ENCODE peak calls at places on chromosome 19, in six cellular contexts. Z is OCI-LY7; O is Peyer's patch; H is HAP-1; U is left lung; B is CD8-positive, alpha-beta T cell. V is an unnamed sample. For H3K4me1, the result is how much of the 10 kb centered on the place peaks cover.

GRCh38 chr19:15897738-15898276 is at the start of gene CYP4F2:
- DNase-seq in Z (no peak), O (peak), H (no peak), U (no peak), B (no peak), V (no peak)

GRCh38 chr19:45569619-45570421 is 14.8 kb downstream of the OPA3 start:
- DNase-seq in Z (peak), O (peak), H (peak), U (peak), B (peak), V (peak)

GRCh38 chr19:33275559-33275932 is 26.8 kb downstream of the CEBPA start:
- DNase-seq in Z (no peak), O (no peak), H (no peak), U (peak), B (no peak), V (no peak)

GRCh38 chr19:18494267-18494607 is 27.6 kb downstream of the ELL start:
- DNase-seq in Z (no peak), O (no peak), H (no peak), U (no peak), B (no peak), V (peak)

GRCh38 chr19:46898731-46899130 is 37.9 kb downstream of the ARHGAP35 start:
- DNase-seq in Z (no peak), O (no peak), H (no peak), U (no peak), B (no peak), V (no peak)

GRCh38 chr19:29268103-29268502 is 55.2 kb upstream of the UQCRFS1 start:
- DNase-seq in Z (no peak), O (no peak), H (no peak), U (no peak), B (no peak), V (no peak)

GRCh38 chr19:29851769-29852521 is 40.2 kb downstream of the CCNE1 start:
- DNase-seq in Z (no peak), O (no peak), H (no peak), U (no peak), B (no peak), V (no peak)

GRCh38 chr19:540867-541637 is 2.8 kb upstream of the GZMM start:
- DNase-seq in Z (no peak), O (no peak), H (no peak), U (no peak), B (no peak), V (peak)

GRCh38 chr19:9860407-9860806 is 25.3 kb downstream of the PIN1 start:
- DNase-seq in Z (no peak), O (no peak), H (no peak), U (no peak), B (no peak), V (no peak)

GRCh38 chr19:46610851-46611770 is 10.0 kb downstream of the CALM3 start:
- DNase-seq in Z (peak), O (peak), H (no peak), U (no peak), B (no peak), V (no peak)

GRCh38 chr19:42472402-42473147 is 29.8 kb upstream of the CXCL17 start:
- DNase-seq in Z (no peak), O (no peak), H (no peak), U (no peak), B (no peak), V (no peak)

GRCh38 chr19:10896851-10897526 is 25.6 kb downstream of the CARM1 start:
- DNase-seq in Z (peak), O (no peak), H (no peak), U (no peak), B (no peak), V (no peak)

GRCh38 chr19:58361900-58362271 is 665 bp downstream of the ZNF497 start:
- DNase-seq in Z (no peak), O (peak), H (peak), U (peak), B (peak), V (peak)

GRCh38 chr19:39603825-39604224 is 1.5 kb downstream of the LGALS13 start:
- DNase-seq in Z (no peak), O (no peak), H (no peak), U (no peak), B (no peak), V (no peak)

GRCh38 chr19:1481224-1481892 is 2.3 kb upstream of the C19orf25 start:
- DNase-seq in Z (no peak), O (no peak), H (no peak), U (peak), B (no peak), V (no peak)

GRCh38 chr19:49301866-49302252 is 23.1 kb downstream of the SLC6A16 start:
- DNase-seq in Z (no peak), O (no peak), H (no peak), U (no peak), B (no peak), V (no peak)

GRCh38 chr19:30092721-30093569 is 150.9 kb downstream of the URI1 start:
- DNase-seq in Z (no peak), O (no peak), H (peak), U (no peak), B (no peak), V (no peak)

GRCh38 chr19:48393559-48394330 is at the start of gene GRIN2D:
- DNase-seq in Z (peak), O (no peak), H (peak), U (peak), B (peak), V (peak)

GRCh38 chr19:52138614-52139290 is 986 bp downstream of the ZNF616 start:
- DNase-seq in Z (no peak), O (no peak), H (peak), U (peak), B (no peak), V (no peak)

GRCh38 chr19:43872547-43873336 is 45.6 kb downstream of the ZNF283 start:
- DNase-seq in Z (no peak), O (no peak), H (no peak), U (no peak), B (no peak), V (no peak)

GRCh38 chr19:55527197-55528029 is 9.5 kb downstream of the SBK2 start:
- DNase-seq in Z (no peak), O (no peak), H (no peak), U (no peak), B (no peak), V (peak)
- H3K4me1 ChIP-seq in Z (under half), O (under half), H (under half), U (under half), B (under half), V (under half)

GRCh38 chr19:12828494-12828893 is 5.9 kb downstream of the RTBDN start:
- DNase-seq in Z (peak), O (peak), H (peak), U (no peak), B (no peak), V (peak)

GRCh38 chr19:12821761-12822160 is 12.6 kb downstream of the RTBDN start:
- DNase-seq in Z (no peak), O (no peak), H (no peak), U (no peak), B (no peak), V (no peak)

GRCh38 chr19:12825259-12826131 is 8.9 kb downstream of the RTBDN start:
- DNase-seq in Z (no peak), O (no peak), H (peak), U (no peak), B (peak), V (no peak)
- H3K4me3 ChIP-seq in Z (no peak), O (no peak), H (peak), U (no peak), B (no peak), V (no peak)

GRCh38 chr19:13066933-13067831 is 35.5 kb downstream of the LYL1 start:
- DNase-seq in Z (no peak), O (no peak), H (no peak), U (no peak), B (no peak), V (no peak)
- H3K4me1 ChIP-seq in Z (under half), O (under half), H (under half), U (under half), B (under half), V (half or more)

DNA sequence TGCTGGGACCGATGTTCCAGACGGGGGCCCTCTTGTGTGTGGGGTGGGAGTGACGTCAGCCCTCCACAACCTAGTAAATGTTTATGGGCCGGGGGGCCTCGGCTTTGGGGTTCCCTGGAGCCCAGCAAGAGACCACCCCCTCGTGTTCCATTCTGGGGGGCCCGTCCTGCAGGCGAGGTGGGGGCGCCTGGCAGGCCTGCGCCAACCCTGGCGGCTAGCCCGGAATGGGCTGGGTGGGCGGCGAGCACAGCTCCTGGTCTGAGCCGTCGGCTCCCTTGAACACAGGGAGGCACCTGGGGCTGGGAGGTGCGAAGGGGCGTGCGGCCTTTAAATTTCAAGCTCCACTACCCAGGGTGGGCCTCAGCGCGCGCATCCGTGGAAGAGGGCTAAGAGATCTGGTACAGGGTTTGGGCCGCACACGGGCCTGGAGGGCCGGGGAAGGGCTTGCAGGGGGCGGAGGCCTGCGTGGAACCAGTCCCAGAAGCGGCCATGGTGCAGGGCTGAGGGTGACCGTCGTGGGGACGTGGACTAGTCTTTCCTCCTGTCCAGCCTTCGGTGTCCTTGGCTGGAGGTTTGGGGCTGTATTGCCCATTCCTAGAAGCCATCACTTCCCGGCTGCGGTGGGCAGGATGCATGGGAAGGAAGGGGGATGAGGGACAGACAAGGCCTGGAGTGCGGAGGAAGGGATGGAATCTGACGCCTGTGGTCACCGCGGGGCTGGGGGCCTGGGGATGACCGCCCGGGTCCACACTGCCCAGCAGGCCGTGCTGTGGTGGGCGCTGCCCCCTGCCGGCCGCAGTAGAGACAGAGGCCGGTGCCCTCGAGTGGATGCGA is 11.4 kb downstream of the NDUFA11 start:
- DNase-seq in Z (peak), O (peak), H (peak), U (peak), B (no peak), V (peak)
- H3K4me3 ChIP-seq in Z (no peak), O (no peak), H (no peak), U (no peak), B (no peak), V (no peak)

GRCh38 chr19:13010992-13011652 is 15.8 kb downstream of the NFIX start:
- DNase-seq in Z (no peak), O (no peak), H (no peak), U (peak), B (no peak), V (no peak)
- H3K4me1 ChIP-seq in Z (under half), O (under half), H (under half), U (half or more), B (under half), V (under half)

GRCh38 chr19:35179830-35180229 is 25.3 kb downstream of the FXYD5 start:
- DNase-seq in Z (no peak), O (no peak), H (no peak), U (no peak), B (no peak), V (no peak)
- H3K4me3 ChIP-seq in Z (no peak), O (no peak), H (no peak), U (no peak), B (no peak), V (no peak)